ENCODE peak calls at places on chromosomes 2 and 18, in eight cellular contexts. F is spleen; U is effector memory CD4-positive, alpha-beta T cell; Y is fibroblast of lung; M is CD8-positive, alpha-beta memory T cell; P is CD8-positive, alpha-beta T cell; X is OCI-LY7; V is tibial artery. Q is an unnamed sample.

GRCh38 chr18:80249217-80250093 is 2.1 kb upstream of the PARD6G start:
- DNase-seq in F (no peak), U (no peak), Y (no peak), M (no peak), P (no peak), X (no peak), V (no peak), Q (peak)

GRCh38 chr2:96962567-96963203 is 23.7 kb downstream of the FAM178B start:
- DNase-seq in F (peak), U (peak), Y (no peak), M (peak), P (peak), X (peak), V (no peak), Q (no peak)

GRCh38 chr2:188695953-188696352 is 278.2 kb upstream of the COL3A1 start:
- DNase-seq in F (no peak), U (no peak), Y (peak), M (no peak), P (no peak), X (no peak), V (no peak), Q (no peak)

GRCh38 chr18:68735498-68736343 is 20.8 kb upstream of the TMX3 start:
- DNase-seq in F (no peak), U (no peak), Y (peak), M (peak), P (no peak), X (peak), V (no peak), Q (no peak)

GRCh38 chr2:203830294-203831055 is 37.1 kb upstream of the CTLA4 start:
- DNase-seq in F (no peak), U (no peak), Y (no peak), M (no peak), P (no peak), X (no peak), V (no peak), Q (no peak)

GRCh38 chr2:82525744-82526143 is 1933.3 kb downstream of the SUCLG1 start:
- DNase-seq in F (no peak), U (no peak), Y (no peak), M (no peak), P (no peak), X (no peak), V (no peak), Q (no peak)

GRCh38 chr18:74895686-74896085 is 298.0 kb downstream of the ZNF407 start:
- DNase-seq in F (no peak), U (no peak), Y (peak), M (no peak), P (no peak), X (no peak), V (no peak), Q (no peak)

GRCh38 chr2:105654474-105655004 is 90.2 kb upstream of the NCK2 start:
- DNase-seq in F (no peak), U (no peak), Y (no peak), M (no peak), P (no peak), X (no peak), V (no peak), Q (no peak)

GRCh38 chr18:48913723-48914122 is 37.0 kb downstream of the SMAD7 start:
- DNase-seq in F (no peak), U (no peak), Y (no peak), M (no peak), P (no peak), X (no peak), V (peak), Q (no peak)

GRCh38 chr2:3605013-3605961 is 10.4 kb downstream of the COLEC11 start:
- DNase-seq in F (peak), U (no peak), Y (peak), M (peak), P (no peak), X (peak), V (peak), Q (no peak)

GRCh38 chr2:207256026-207256425 is 90.3 kb upstream of the KLF7 start:
- DNase-seq in F (no peak), U (no peak), Y (no peak), M (no peak), P (no peak), X (no peak), V (no peak), Q (peak)
- H3K27ac ChIP-seq in F (no peak), U (no peak), Y (peak), M (no peak), P (no peak), X (no peak), V (no peak), Q (peak)

DNA sequence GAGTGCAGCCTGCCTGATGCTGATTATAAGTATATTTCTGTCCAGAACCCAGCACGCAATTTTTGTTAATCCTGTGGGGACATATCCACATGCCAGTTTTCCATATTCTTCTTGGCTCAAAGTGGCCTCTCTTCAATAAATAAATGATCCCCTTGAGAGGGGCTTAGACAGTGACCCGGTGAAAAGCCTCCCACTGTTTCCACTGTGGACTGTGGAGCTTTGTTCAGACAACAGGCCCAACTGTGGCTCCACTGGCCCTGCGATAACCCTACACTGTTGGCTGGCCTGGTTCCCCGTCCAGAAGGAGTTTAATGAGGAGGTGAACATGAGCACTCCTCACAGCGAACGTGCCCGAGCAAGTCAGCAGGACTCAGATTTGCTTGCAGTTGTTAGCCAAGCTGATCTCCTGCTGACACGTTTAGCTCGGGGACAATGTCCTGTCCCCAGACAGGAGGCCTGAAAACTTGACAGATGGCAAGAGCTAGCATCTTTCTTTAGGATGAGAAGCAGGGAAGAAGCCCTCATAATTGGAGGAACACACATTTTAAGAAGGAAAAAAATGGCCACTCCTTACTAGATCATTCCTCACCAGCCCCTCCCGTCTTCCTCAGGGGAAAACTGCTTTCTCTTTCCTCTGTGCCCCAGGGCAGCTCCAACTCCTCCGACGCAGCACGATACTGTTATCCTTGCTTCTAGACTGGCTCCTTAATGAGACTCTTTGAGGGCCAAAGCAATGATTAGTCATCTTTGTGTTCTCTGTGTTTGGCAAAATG is 20.0 kb upstream of the MTCL1 start:
- DNase-seq in F (no peak), U (no peak), Y (no peak), M (no peak), P (no peak), X (no peak), V (no peak), Q (no peak)
- H3K27ac ChIP-seq in F (no peak), U (no peak), Y (no peak), M (no peak), P (no peak), X (no peak), V (no peak), Q (no peak)

DNA sequence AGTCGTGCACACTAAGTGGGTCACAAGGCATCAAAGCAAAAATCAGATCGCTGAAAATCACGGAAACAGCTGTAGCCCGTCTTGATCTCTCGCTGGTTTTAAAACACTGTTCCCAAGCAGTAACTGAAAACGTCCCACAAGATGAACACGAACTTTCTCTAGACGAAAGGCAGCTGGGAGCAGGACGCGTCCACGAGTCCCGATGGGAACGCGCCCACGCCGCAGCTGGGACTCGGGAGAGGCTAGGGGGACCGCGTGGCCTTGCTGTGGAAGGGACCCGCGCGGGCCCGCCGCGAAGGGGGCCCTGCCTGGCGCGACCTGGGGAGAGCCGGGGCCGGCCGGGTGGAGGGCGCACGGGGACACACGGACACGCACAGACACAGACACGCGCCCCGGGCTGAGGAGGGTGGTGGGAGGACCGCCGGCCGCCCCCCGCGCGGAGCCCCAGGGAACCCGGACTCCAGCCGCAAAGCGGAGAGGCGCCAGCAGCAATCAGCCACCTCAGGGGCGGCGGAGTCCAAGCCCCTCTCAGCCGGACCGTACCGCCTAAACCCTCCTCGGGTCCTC is 614 bp downstream of the STK17B start:
- DNase-seq in F (peak), U (no peak), Y (peak), M (peak), P (peak), X (peak), V (peak), Q (no peak)
- H3K27ac ChIP-seq in F (peak), U (peak), Y (peak), M (peak), P (peak), X (peak), V (peak), Q (peak)

DNA sequence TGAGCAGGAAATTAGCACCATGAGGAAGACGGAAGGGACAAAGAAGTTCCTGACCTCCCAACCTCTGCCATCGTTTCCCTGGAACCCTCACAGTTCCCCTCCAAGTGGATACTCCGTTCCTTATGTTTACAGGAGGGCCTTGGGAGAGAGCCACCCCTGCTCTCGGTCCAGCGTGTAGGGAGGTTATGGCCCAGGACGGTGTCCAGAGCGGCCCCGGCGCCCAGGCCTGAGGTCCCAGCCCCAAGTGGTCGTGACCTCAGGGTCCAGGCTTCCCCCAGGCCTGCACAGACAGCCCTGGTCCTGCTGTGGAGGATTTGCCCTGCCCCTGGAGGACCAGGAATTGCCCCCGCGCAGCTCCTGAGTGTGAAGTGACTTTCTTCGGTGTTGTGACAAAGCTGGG is 61.8 kb upstream of the RBM44 start:
- DNase-seq in F (no peak), U (no peak), Y (no peak), M (no peak), P (no peak), X (no peak), V (no peak), Q (no peak)
- H3K27ac ChIP-seq in F (no peak), U (no peak), Y (no peak), M (no peak), P (no peak), X (no peak), V (no peak), Q (no peak)

DNA sequence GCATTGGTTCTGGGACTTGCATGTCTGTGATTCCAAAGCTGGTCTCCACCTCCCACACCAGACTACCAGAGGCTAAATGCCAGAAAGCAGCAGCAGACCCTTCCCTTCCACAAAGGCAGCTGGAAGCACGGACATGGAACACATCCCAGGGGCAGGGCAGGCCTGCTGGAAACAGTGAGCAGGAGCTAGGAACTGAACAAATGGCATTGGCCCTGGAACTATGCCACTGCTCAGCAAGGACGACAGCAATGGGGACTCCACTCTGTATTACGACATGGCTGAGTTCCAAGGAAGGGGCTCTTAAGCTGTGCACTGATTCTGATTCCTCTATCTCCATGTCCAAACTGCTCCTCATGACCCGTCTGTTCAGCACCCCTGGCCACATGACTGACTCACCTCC is 77.8 kb upstream of the TFCP2L1 start:
- DNase-seq in F (no peak), U (no peak), Y (no peak), M (no peak), P (no peak), X (no peak), V (no peak), Q (no peak)
- H3K27ac ChIP-seq in F (no peak), U (no peak), Y (peak), M (no peak), P (no peak), X (no peak), V (no peak), Q (no peak)

DNA sequence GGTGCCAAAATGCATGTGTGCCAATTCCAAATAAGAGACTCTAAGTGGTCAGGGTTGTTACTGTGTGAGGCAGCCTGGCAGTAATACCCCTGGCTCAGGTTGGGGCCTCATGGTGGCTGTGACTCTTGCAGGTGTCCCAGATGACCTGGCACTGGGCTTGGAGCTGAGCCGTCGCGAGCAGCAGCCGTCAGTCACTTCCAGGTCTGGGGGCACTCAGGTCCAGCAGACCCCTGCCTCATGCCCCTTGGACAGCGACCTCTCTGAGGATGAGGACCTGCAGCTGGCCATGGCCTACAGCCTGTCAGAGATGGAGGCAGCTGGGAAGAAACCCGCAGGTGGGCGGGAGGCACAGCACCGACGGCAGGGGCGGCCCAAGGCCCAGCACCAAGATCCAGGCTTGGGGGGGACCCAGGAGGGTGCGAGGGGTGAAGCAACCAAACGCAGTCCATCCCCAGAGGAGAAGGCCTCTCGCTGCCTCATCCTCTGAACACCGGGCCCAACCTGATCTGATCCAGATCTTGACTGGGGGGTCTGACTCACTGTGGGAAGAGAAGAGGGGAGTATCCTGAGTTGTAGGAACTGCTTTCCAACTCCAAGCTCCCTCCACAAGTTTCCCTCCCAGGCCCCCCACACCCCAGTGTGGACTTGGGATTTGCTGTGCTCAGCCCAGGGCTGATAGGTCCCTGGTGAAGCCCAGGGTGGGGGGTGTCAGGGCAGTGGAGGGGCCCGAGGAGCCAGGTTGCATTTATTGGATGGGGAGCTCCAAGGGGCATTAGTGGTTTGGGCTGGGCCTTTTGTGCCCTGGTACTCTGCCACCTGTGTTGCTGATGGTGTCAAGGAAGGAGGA is 5.6 kb downstream of the DNAJB2 start:
- DNase-seq in F (peak), U (no peak), Y (no peak), M (no peak), P (no peak), X (no peak), V (no peak), Q (no peak)
- H3K27ac ChIP-seq in F (no peak), U (no peak), Y (no peak), M (no peak), P (no peak), X (no peak), V (peak), Q (peak)

DNA sequence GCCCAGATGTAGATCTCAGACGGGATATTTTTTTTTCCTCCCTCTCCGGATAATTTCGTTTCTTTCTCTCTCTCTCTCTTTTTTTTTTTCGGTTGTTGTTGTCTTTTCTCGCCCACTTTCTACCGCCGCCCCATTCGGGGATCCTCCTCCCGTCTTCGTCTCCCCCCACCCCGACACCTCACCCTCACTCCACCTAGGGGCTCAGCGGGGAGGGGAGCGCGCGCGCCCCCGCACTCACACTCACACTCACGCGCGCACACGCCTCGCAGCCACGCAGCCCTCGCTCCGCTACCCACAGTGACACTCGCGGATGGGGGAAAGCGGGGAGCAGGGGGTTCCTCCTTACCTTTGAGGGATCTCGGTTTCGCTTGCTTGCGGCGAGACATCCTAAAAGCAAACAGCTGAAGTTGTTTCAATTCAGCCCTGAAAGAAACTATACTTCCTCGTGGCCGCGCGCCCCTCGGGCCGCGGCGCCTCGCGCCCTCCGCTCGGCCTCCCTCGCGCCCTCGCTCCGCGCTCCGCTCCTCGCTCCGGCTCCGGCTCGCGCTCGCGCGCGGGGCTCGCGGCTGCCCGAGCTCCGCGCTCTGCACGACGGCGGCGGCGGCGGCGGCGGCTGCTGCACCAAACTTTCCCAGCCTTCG is 1.3 kb downstream of the ZNF521 start:
- DNase-seq in F (peak), U (no peak), Y (peak), M (peak), P (peak), X (peak), V (peak), Q (peak)
- H3K27ac ChIP-seq in F (peak), U (no peak), Y (peak), M (no peak), P (no peak), X (no peak), V (peak), Q (peak)

GRCh38 chr2:10009271-10009810 is 34.0 kb upstream of the KLF11 start:
- DNase-seq in F (peak), U (no peak), Y (no peak), M (no peak), P (no peak), X (no peak), V (no peak), Q (no peak)

GRCh38 chr2:10008809-10009176 is 34.6 kb upstream of the KLF11 start:
- DNase-seq in F (peak), U (no peak), Y (no peak), M (no peak), P (no peak), X (no peak), V (no peak), Q (no peak)

GRCh38 chr2:10007921-10008808 is 35.2 kb upstream of the KLF11 start:
- DNase-seq in F (peak), U (no peak), Y (no peak), M (no peak), P (no peak), X (no peak), V (peak), Q (no peak)

GRCh38 chr2:10007440-10007839 is 35.9 kb upstream of the KLF11 start:
- DNase-seq in F (peak), U (no peak), Y (no peak), M (no peak), P (no peak), X (no peak), V (peak), Q (no peak)

DNA sequence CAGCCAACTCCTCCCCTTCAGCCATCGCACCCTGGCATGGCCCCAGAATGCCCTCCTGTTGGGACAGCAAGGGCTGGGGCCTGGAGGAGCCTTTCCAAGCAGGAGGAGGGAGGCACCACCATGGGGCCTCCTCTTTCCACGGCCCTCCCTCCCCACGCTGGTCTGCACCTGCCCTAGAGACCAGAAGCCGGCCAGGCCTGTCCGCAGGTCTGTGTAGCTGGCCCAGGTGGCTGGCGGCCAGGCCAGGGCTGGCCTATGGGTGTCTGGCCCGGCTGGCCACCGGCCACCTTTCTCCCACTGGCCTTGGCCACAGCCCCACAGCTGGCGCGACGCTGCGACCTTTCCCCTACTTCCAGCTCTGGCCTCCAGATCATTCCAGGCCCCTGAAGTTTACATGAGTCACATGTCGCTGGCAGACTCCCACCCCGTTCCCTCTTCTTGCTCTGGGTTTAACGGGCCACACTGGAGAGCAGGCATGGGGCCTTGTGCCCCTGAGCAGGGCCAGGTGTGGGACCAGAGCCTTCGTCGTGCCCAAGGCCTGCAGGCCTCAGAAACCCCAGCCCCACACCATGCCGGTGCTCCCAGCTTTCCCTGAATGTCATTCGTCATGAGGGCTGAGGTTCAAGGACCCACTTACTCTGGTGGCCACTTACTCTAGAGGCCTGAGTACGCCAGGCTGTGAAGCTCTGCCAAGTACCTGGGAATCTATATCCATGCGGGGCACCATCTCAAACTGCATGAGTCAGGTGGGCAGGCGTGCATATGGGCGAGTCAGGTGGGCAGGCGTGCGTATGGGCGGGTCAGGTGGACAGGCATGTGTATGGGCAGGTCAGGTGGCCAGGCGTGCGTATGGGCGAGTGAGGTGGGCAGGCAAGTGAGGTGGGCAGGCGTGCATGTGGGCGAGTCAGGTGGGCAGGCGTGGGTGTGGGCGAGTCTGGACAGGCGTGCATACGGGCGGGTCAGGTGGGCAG is 33.3 kb upstream of the KLF11 start:
- DNase-seq in F (peak), U (no peak), Y (peak), M (no peak), P (no peak), X (no peak), V (peak), Q (peak)
- H3K27ac ChIP-seq in F (no peak), U (no peak), Y (no peak), M (no peak), P (no peak), X (no peak), V (peak), Q (no peak)

GRCh38 chr18:63258749-63259580 is 60.6 kb downstream of the BCL2 start:
- DNase-seq in F (no peak), U (no peak), Y (no peak), M (no peak), P (no peak), X (no peak), V (no peak), Q (no peak)

GRCh38 chr18:63262369-63263335 is 56.9 kb downstream of the BCL2 start:
- DNase-seq in F (no peak), U (no peak), Y (no peak), M (no peak), P (no peak), X (no peak), V (peak), Q (no peak)

GRCh38 chr18:63259581-63259830 is 60.1 kb downstream of the BCL2 start:
- DNase-seq in F (no peak), U (no peak), Y (no peak), M (no peak), P (no peak), X (no peak), V (no peak), Q (no peak)

GRCh38 chr18:63260075-63260754 is 59.4 kb downstream of the BCL2 start:
- DNase-seq in F (no peak), U (no peak), Y (no peak), M (no peak), P (no peak), X (no peak), V (no peak), Q (no peak)

GRCh38 chr18:63261029-63261428 is 58.5 kb downstream of the BCL2 start:
- DNase-seq in F (no peak), U (no peak), Y (no peak), M (no peak), P (no peak), X (no peak), V (no peak), Q (no peak)
- H3K27ac ChIP-seq in F (no peak), U (no peak), Y (no peak), M (no peak), P (no peak), X (no peak), V (peak), Q (peak)